ENCODE peak calls at places on chromosomes 1 and 21, in six cellular contexts. C, S, Y, P, E and H are unnamed samples.

GRCh38 chr1:246631426-246631825 is 65.2 kb downstream of the CNST start:
- DNase-seq in C (no peak), S (no peak), Y (no peak), P (no peak), E (no peak), H (no peak)

GRCh38 chr21:28975401-28975800 is 17.3 kb downstream of the LTN1 start:
- DNase-seq in C (no peak), S (no peak), Y (no peak), P (no peak), E (no peak), H (no peak)

GRCh38 chr1:164613176-164613575 is 54.2 kb downstream of the PBX1 start:
- DNase-seq in C (no peak), S (no peak), Y (no peak), P (no peak), E (no peak), H (no peak)

GRCh38 chr21:31509108-31510017 is 150.1 kb upstream of the SOD1 start:
- DNase-seq in C (no peak), S (no peak), Y (peak; percentile 71), P (no peak), E (peak; percentile 37), H (no peak)

GRCh38 chr1:9449106-9449627 is 90.1 kb upstream of the SLC25A33 start:
- DNase-seq in C (peak; percentile 95), S (peak; percentile 31), Y (no peak), P (no peak), E (no peak), H (no peak)

GRCh38 chr1:199010492-199010891 is 371.7 kb downstream of the PTPRC start:
- DNase-seq in C (no peak), S (no peak), Y (peak; percentile 27), P (no peak), E (no peak), H (no peak)

GRCh38 chr1:245698116-245698515 is 543.3 kb downstream of the KIF26B start:
- DNase-seq in C (no peak), S (no peak), Y (no peak), P (no peak), E (no peak), H (no peak)

GRCh38 chr1:179298952-179299351 is 5.4 kb downstream of the SOAT1 start:
- DNase-seq in C (no peak), S (no peak), Y (peak; percentile 54), P (no peak), E (no peak), H (no peak)

GRCh38 chr1:220291575-220291974 is 19.3 kb upstream of the RAB3GAP2 start:
- DNase-seq in C (no peak), S (no peak), Y (no peak), P (no peak), E (no peak), H (no peak)

GRCh38 chr1:181334724-181335123 is 148.6 kb upstream of the CACNA1E start:
- DNase-seq in C (peak; percentile 39), S (no peak), Y (no peak), P (no peak), E (no peak), H (no peak)

GRCh38 chr1:110187139-110187890 is 22.8 kb upstream of the KCNC4 start:
- DNase-seq in C (peak; percentile 86), S (no peak), Y (no peak), P (no peak), E (no peak), H (no peak)

GRCh38 chr1:35448344-35448801 is 108.8 kb downstream of the KIAA0319L start:
- DNase-seq in C (no peak), S (peak; percentile 54), Y (no peak), P (no peak), E (no peak), H (no peak)

GRCh38 chr21:46112731-46113215 is 14.9 kb downstream of the COL6A2 start:
- DNase-seq in C (no peak), S (no peak), Y (peak; percentile 4), P (no peak), E (no peak), H (no peak)

GRCh38 chr1:3198371-3199287 is 129.6 kb downstream of the PRDM16 start:
- DNase-seq in C (no peak), S (no peak), Y (no peak), P (no peak), E (no peak), H (no peak)

GRCh38 chr21:30194701-30195299 is 21.1 kb downstream of the CLDN8 start:
- DNase-seq in C (no peak), S (no peak), Y (no peak), P (no peak), E (peak; percentile 4), H (no peak)

GRCh38 chr1:30801826-30802198 is 44.2 kb upstream of the LAPTM5 start:
- DNase-seq in C (peak; percentile 85), S (peak; percentile 59), Y (peak; percentile 84), P (peak; percentile 87), E (no peak), H (peak; percentile 50)

GRCh38 chr1:184911103-184911502 is 63.2 kb downstream of the NIBAN1 start:
- DNase-seq in C (no peak), S (no peak), Y (no peak), P (no peak), E (no peak), H (no peak)

GRCh38 chr1:111987502-111987901 is 2.0 kb downstream of the KCND3 start:
- DNase-seq in C (no peak), S (no peak), Y (no peak), P (no peak), E (no peak), H (no peak)

GRCh38 chr1:13754510-13755103 is 54.6 kb downstream of the PRDM2 start:
- DNase-seq in C (no peak), S (no peak), Y (no peak), P (no peak), E (no peak), H (no peak)

GRCh38 chr1:39127513-39127912 is 77.0 kb upstream of the MACF1 start:
- DNase-seq in C (peak; percentile 75), S (peak; percentile 99), Y (no peak), P (no peak), E (no peak), H (no peak)

GRCh38 chr1:2800664-2801045 is 838 bp downstream of the TTC34 start:
- DNase-seq in C (peak; percentile 64), S (no peak), Y (no peak), P (no peak), E (no peak), H (no peak)

GRCh38 chr1:182185822-182186756 is 124.6 kb upstream of the ZNF648 start:
- DNase-seq in C (no peak), S (no peak), Y (no peak), P (no peak), E (no peak), H (no peak)

GRCh38 chr1:3351300-3352083 is 103.0 kb upstream of the ARHGEF16 start:
- DNase-seq in C (no peak), S (no peak), Y (no peak), P (no peak), E (no peak), H (no peak)

GRCh38 chr1:14940285-14940890 is 213.2 kb upstream of the TMEM51 start:
- DNase-seq in C (no peak), S (no peak), Y (no peak), P (no peak), E (no peak), H (no peak)

GRCh38 chr1:165288301-165289120 is 68.0 kb downstream of the LMX1A start:
- DNase-seq in C (no peak), S (no peak), Y (no peak), P (no peak), E (no peak), H (no peak)

GRCh38 chr1:112855152-112855836 is 100.7 kb downstream of the SLC16A1 start:
- DNase-seq in C (no peak), S (no peak), Y (no peak), P (no peak), E (no peak), H (no peak)

GRCh38 chr1:229156819-229157218 is 114.1 kb upstream of the RAB4A start:
- DNase-seq in C (peak; percentile 79), S (no peak), Y (no peak), P (no peak), E (no peak), H (no peak)

GRCh38 chr1:18385239-18385790 is 95.4 kb upstream of the KLHDC7A start:
- DNase-seq in C (no peak), S (no peak), Y (no peak), P (no peak), E (no peak), H (no peak)

GRCh38 chr1:90394247-90394646 is 322.9 kb downstream of the BARHL2 start:
- DNase-seq in C (no peak), S (no peak), Y (no peak), P (peak; percentile 76), E (no peak), H (no peak)

DNA sequence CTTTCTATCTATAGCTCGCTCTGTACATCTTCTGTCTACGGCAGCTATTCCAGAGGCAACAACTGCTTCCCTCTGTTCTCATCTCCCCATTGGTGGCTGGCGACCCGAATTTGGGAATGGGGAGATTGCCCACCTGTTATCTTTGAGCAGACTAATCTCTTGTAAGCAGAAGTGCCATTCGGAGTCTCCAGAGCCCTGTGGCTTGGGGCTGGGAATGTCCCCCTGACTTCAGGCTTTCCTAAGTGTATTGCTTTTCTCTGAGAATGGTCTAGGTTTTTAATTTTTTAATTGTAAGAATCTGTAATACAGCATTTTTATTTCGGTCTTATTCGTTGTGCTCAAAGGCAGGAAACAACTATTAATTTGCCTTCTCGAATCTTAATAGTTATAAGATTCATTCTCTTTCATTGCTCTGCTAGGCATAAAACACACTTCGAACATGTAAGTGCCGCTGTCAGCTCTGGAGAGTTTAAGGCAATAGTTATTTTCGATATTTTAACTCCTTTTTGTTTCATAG is 355 bp downstream of the AGL start:
- DNase-seq in C (no peak), S (no peak), Y (no peak), P (no peak), E (no peak), H (no peak)
- H3K27ac ChIP-seq in C (peak overlapping the region; percentile 84), S (peak overlapping the region; percentile 26), Y (peak overlapping the region; percentile 70), P (peak overlapping the region; percentile 89), E (no peak overlapping the region), H (peak overlapping the region; percentile 73)

GRCh38 chr1:235999259-235999925 is 65.5 kb downstream of the NID1 start:
- DNase-seq in C (no peak), S (peak; percentile 95), Y (peak; percentile 69), P (no peak), E (no peak), H (no peak)
- H3K27ac ChIP-seq in C (no peak overlapping the region), S (peak overlapping the region; percentile 89), Y (peak overlapping the region; percentile 42), P (peak overlapping the region; percentile 53), E (no peak overlapping the region), H (no peak overlapping the region)

GRCh38 chr1:77832889-77833288 is 53.4 kb downstream of the MIGA1 start:
- DNase-seq in C (no peak), S (peak; percentile 90), Y (no peak), P (no peak), E (no peak), H (no peak)

GRCh38 chr1:77829851-77830250 is 50.4 kb downstream of the MIGA1 start:
- DNase-seq in C (no peak), S (peak; percentile 59), Y (no peak), P (no peak), E (no peak), H (no peak)

GRCh38 chr1:77831976-77832695 is 52.7 kb downstream of the MIGA1 start:
- DNase-seq in C (no peak), S (peak; percentile 74), Y (no peak), P (no peak), E (no peak), H (no peak)

GRCh38 chr1:77830946-77831345 is 51.5 kb downstream of the MIGA1 start:
- DNase-seq in C (no peak), S (peak; percentile 24), Y (no peak), P (no peak), E (no peak), H (no peak)

GRCh38 chr1:77831566-77831965 is 52.1 kb downstream of the MIGA1 start:
- DNase-seq in C (no peak), S (no peak), Y (no peak), P (no peak), E (no peak), H (no peak)
- H3K27ac ChIP-seq in C (peak overlapping the region; percentile 77), S (peak overlapping the region; percentile 86), Y (no peak overlapping the region), P (peak overlapping the region; percentile 74), E (no peak overlapping the region), H (no peak overlapping the region)

GRCh38 chr1:41663671-41664400 is 179.4 kb upstream of the EDN2 start:
- DNase-seq in C (no peak), S (no peak), Y (no peak), P (no peak), E (no peak), H (no peak)
- H3K27ac ChIP-seq in C (peak overlapping the region; percentile 91), S (no peak overlapping the region), Y (no peak overlapping the region), P (no peak overlapping the region), E (no peak overlapping the region), H (no peak overlapping the region)